ENCODE peak calls at places on chromosomes 5 and 9, in four cellular contexts. E is foreskin fibroblast; H is breast epithelium; S is stimulated activated CD4-positive, alpha-beta T cell treated with anti-CD3 and anti-CD28 coated beads, Interleukin-12 subunit alpha, Interleukin-12 subunit beta, amount 100 ng/mL, for 48 hours. R is an unnamed sample.

GRCh38 chr9:73023025-73023541 is 70.2 kb upstream of the ALDH1A1 start:
- DNase-seq in E (peak; percentile 84), H (no peak), S (peak; percentile 2), R (peak; percentile 33)

GRCh38 chr9:87112656-87113055 is 165.3 kb upstream of the GAS1 start:
- DNase-seq in E (peak; percentile 47), H (no peak), S (no peak), R (no peak)

GRCh38 chr9:130886981-130887380 is 9.6 kb downstream of the QRFP start:
- DNase-seq in E (no peak), H (no peak), S (no peak), R (no peak)

GRCh38 chr9:129026442-129027223 is 1.5 kb downstream of the SH3GLB2 start:
- DNase-seq in E (peak; percentile 54), H (peak; percentile 72), S (no peak), R (no peak)

GRCh38 chr5:150485770-150486401 is 22.0 kb upstream of the NDST1 start:
- DNase-seq in E (peak; percentile 86), H (no peak), S (no peak), R (no peak)

GRCh38 chr5:122665087-122665486 is 109.8 kb upstream of the SNX2 start:
- DNase-seq in E (peak; percentile 12), H (no peak), S (no peak), R (no peak)

GRCh38 chr9:129336601-129337286 is 158.7 kb upstream of the IER5L start:
- DNase-seq in E (peak; percentile 75), H (peak; percentile 72), S (no peak), R (peak; percentile 53)

GRCh38 chr9:16985559-16986348 is 115.3 kb upstream of the BNC2 start:
- DNase-seq in E (peak; percentile 91), H (no peak), S (no peak), R (peak; percentile 62)

GRCh38 chr5:135343417-135343816 is 55.6 kb downstream of the MACROH2A1 start:
- DNase-seq in E (peak; percentile 39), H (no peak), S (no peak), R (no peak)